ENCODE peak calls at places on chromosomes 5 and 9, in eight cellular contexts. C, K, W, R, D, F, G and T are unnamed samples.

GRCh38 chr5:32949571-32949970 is 238.4 kb downstream of the NPR3 start:
- DNase-seq in C (no peak), K (no peak), W (no peak), R (no peak), D (no peak), F (no peak), G (no peak), T (no peak)

GRCh38 chr9:130327781-130328348 is 62.3 kb downstream of the HMCN2 start:
- DNase-seq in C (peak), K (no peak), W (peak), R (peak), D (peak), F (peak), G (peak), T (no peak)

GRCh38 chr9:74379718-74380117 is 117.4 kb upstream of the RORB start:
- DNase-seq in C (peak), K (no peak), W (no peak), R (no peak), D (peak), F (peak), G (no peak), T (no peak)

GRCh38 chr5:15993934-15994333 is 185.7 kb downstream of the MARCHF11 start:
- DNase-seq in C (peak), K (no peak), W (no peak), R (no peak), D (peak), F (no peak), G (no peak), T (no peak)

GRCh38 chr9:17578911-17579793 is at the start of gene SH3GL2:
- DNase-seq in C (peak), K (no peak), W (peak), R (peak), D (peak), F (peak), G (peak), T (peak)

GRCh38 chr5:167982-168660 is 23.2 kb upstream of the LRRC14B start:
- DNase-seq in C (peak), K (peak), W (no peak), R (peak), D (no peak), F (no peak), G (no peak), T (no peak)

GRCh38 chr5:9104576-9105339 is 441.1 kb downstream of the SEMA5A start:
- DNase-seq in C (peak), K (no peak), W (no peak), R (no peak), D (no peak), F (no peak), G (no peak), T (no peak)

GRCh38 chr9:79266986-79267385 is 304.8 kb upstream of the TLE4 start:
- DNase-seq in C (no peak), K (no peak), W (no peak), R (no peak), D (no peak), F (no peak), G (no peak), T (no peak)

GRCh38 chr9:346114-346513 is 131.4 kb downstream of the DOCK8 start:
- DNase-seq in C (no peak), K (no peak), W (no peak), R (peak), D (no peak), F (peak), G (no peak), T (no peak)

GRCh38 chr9:112809351-112809848 is 58.8 kb downstream of the SNX30 start:
- DNase-seq in C (no peak), K (no peak), W (no peak), R (no peak), D (no peak), F (no peak), G (no peak), T (no peak)

GRCh38 chr9:38417003-38417965 is 7.0 kb downstream of the IGFBPL1 start:
- DNase-seq in C (peak), K (no peak), W (no peak), R (no peak), D (no peak), F (peak), G (peak), T (no peak)

GRCh38 chr9:27462434-27462833 is 61.7 kb upstream of the IFNK start:
- DNase-seq in C (no peak), K (no peak), W (no peak), R (no peak), D (no peak), F (no peak), G (no peak), T (no peak)

GRCh38 chr5:179227578-179228311 is 117.5 kb downstream of the ADAMTS2 start:
- DNase-seq in C (peak), K (no peak), W (no peak), R (peak), D (no peak), F (no peak), G (no peak), T (peak)

GRCh38 chr5:137792291-137792690 is 38.1 kb upstream of the HNRNPA0 start:
- DNase-seq in C (no peak), K (no peak), W (no peak), R (no peak), D (no peak), F (no peak), G (no peak), T (no peak)

GRCh38 chr5:15904894-15905805 is 274.4 kb downstream of the MARCHF11 start:
- DNase-seq in C (peak), K (no peak), W (no peak), R (no peak), D (no peak), F (no peak), G (no peak), T (no peak)

GRCh38 chr9:89295400-89295799 is 15.6 kb upstream of the CKS2 start:
- DNase-seq in C (no peak), K (no peak), W (no peak), R (no peak), D (no peak), F (no peak), G (no peak), T (no peak)

GRCh38 chr5:157611571-157612067 is 36.0 kb upstream of the ADAM19 start:
- DNase-seq in C (no peak), K (no peak), W (no peak), R (no peak), D (peak), F (no peak), G (no peak), T (no peak)

GRCh38 chr5:17315710-17316221 is 98.3 kb downstream of the BASP1 start:
- DNase-seq in C (peak), K (no peak), W (no peak), R (no peak), D (no peak), F (no peak), G (no peak), T (no peak)

GRCh38 chr5:150538007-150538917 is 30.3 kb downstream of the NDST1 start:
- DNase-seq in C (peak), K (no peak), W (peak), R (no peak), D (no peak), F (no peak), G (no peak), T (no peak)

GRCh38 chr5:73822989-73823339 is 197.0 kb downstream of the ARHGEF28 start:
- DNase-seq in C (peak), K (no peak), W (no peak), R (no peak), D (no peak), F (peak), G (no peak), T (no peak)

GRCh38 chr5:73822276-73822988 is 196.4 kb downstream of the ARHGEF28 start:
- DNase-seq in C (no peak), K (no peak), W (no peak), R (no peak), D (no peak), F (no peak), G (no peak), T (no peak)

GRCh38 chr5:73825736-73826135 is 199.7 kb downstream of the ARHGEF28 start:
- DNase-seq in C (peak), K (no peak), W (no peak), R (no peak), D (no peak), F (no peak), G (no peak), T (no peak)

GRCh38 chr5:73825219-73825618 is 199.2 kb downstream of the ARHGEF28 start:
- DNase-seq in C (no peak), K (no peak), W (no peak), R (no peak), D (no peak), F (no peak), G (no peak), T (no peak)

DNA sequence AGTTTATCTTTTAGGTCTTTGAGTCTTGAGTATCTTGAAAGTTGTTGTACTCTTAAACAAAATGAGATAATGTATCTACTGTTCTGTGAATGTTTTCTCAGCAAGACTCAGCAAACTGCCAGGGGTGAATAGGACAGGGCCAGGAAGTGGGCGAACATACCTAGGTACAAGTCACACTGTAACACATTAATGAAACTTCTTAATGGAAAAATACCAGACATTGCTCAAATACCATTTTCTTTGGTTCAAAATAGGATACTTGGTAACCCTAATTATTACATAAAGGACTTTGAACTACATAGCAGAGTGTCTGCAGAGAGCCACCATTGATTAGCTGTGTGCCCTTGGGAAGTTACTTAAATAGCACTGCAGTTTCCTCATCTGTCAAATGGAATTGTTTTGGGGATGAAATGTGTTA is 197.5 kb downstream of the ARHGEF28 start:
- DNase-seq in C (peak), K (peak), W (no peak), R (no peak), D (no peak), F (peak), G (no peak), T (no peak)
- TF ChIP-seq CTCF in C (no peak), K (no peak), W (no peak), R (no peak), D (no peak), F (no peak), G (no peak), T (no peak)

DNA sequence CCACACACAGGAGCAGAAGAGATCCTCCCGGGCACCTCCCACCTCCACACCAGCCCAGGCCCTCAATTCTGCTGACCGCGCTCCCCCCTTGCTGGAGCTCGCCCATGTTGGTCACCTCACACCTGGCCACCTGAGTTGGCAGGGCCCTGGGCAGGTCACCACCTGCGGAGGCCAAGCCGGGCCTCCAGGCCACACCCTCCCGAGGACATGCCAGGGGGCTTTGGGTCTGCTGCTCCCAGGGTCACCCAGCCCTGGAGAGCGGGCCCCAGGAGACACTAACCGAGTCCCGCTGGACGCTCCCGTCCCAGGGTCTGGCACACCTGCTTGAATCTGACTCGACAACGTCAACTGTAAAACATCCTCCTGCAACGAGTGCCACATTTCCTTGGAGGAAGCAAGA is 2.1 kb downstream of the SOHLH1 start:
- DNase-seq in C (no peak), K (no peak), W (no peak), R (no peak), D (no peak), F (no peak), G (no peak), T (no peak)
- TF ChIP-seq CTCF in C (no peak), K (no peak), W (no peak), R (no peak), D (no peak), F (no peak), G (no peak), T (no peak)

DNA sequence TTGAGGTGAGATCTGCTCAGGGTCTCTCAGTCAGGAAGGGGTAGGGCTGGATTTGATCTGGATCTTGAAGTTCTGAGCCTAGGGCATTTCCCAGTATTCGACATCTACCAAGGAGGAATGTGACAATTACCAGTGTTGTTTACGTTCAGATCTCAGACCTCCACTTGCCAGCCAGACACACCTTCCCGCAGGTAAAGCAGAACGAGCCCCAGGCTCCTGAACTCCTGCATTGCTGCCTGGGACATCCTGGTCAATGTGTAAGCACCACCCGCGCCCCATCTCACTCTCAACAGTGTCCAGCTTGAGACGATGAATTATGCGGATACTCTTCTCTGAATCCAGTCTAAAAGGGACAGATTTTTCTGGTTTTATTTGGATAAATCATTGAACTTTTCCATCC is 56.7 kb upstream of the PTCH1 start:
- DNase-seq in C (no peak), K (no peak), W (no peak), R (no peak), D (no peak), F (no peak), G (no peak), T (no peak)
- TF ChIP-seq CTCF in C (no peak), K (no peak), W (no peak), R (no peak), D (no peak), F (no peak), G (no peak), T (no peak)

DNA sequence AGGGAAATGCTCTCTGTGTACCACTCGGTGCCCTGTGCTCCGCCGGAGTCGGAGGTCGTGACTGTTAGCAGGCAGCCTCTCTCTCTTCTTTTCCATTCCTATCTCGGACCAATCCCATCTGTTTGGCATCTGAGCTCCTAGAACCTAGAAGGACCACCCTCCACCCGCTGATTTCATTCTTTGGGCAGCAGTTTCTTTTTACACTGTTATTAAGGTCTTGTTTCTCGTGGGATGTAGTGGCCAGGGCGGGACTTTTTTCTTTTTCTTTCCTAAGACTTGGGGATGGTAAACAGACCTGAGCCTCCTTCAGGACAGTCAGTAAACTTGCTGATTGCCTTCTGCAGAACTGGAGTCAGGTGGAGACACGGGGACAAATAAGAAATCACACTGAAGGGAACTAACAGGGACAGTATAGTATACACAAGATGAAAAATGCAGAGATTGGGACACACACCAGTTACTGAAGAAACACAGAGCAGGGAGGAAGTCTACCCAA is 496 bp downstream of the URM1 start:
- DNase-seq in C (peak), K (no peak), W (no peak), R (no peak), D (no peak), F (no peak), G (no peak), T (no peak)
- TF ChIP-seq CTCF in C (no peak), K (no peak), W (no peak), R (no peak), D (no peak), F (no peak), G (no peak), T (no peak)